ENCODE peak calls at places on chromosome 21, in four cellular contexts. N is mesendoderm, A is HCEC 1CT, W is NAMALWA. M is an unnamed sample.

GRCh38 chr21:16195476-16195875 is 465.7 kb downstream of the USP25 start:
- DNase-seq in N (no peak), A (no peak), W (peak), M (no peak)

GRCh38 chr21:37496972-37497371 is 130.4 kb downstream of the DYRK1A start:
- DNase-seq in N (no peak), A (no peak), W (peak), M (no peak)

GRCh38 chr21:44988607-44989537 is 49.0 kb downstream of the SLX9 start:
- DNase-seq in N (no peak), A (no peak), W (peak), M (no peak)

GRCh38 chr21:45591619-45592207 is 49.5 kb upstream of the SLC19A1 start:
- DNase-seq in N (no peak), A (no peak), W (no peak), M (no peak)

GRCh38 chr21:45590726-45591618 is 48.7 kb upstream of the SLC19A1 start:
- DNase-seq in N (no peak), A (no peak), W (no peak), M (no peak)

GRCh38 chr21:46455575-46456385 is 2.9 kb upstream of the DIP2A start:
- DNase-seq in N (peak), A (peak), W (no peak), M (no peak)

GRCh38 chr21:37562920-37563640 is 196.5 kb downstream of the DYRK1A start:
- DNase-seq in N (no peak), A (peak), W (no peak), M (no peak)

GRCh38 chr21:45496151-45496967 is 45.9 kb downstream of the SLC19A1 start:
- DNase-seq in N (no peak), A (no peak), W (no peak), M (no peak)

GRCh38 chr21:41777934-41778815 is 11.3 kb upstream of the RIPK4 start:
- DNase-seq in N (peak), A (peak), W (no peak), M (peak)